ENCODE peak calls at places on chromosomes 13 and 19, in eight cellular contexts. M, P, N, T, V, Y, B and A are unnamed samples. For H3K4me1, the result is how much of the 10 kb centered on the place peaks cover.

GRCh38 chr19:9018163-9018875 is 8.1 kb upstream of the MUC16 start:
- DNase-seq in N (no peak), P (no peak), M (no peak), Y (no peak), V (no peak), T (no peak), B (no peak), A (no peak)

GRCh38 chr19:50432658-50433057 is at the start of gene MYBPC2:
- DNase-seq in B (no peak), V (no peak), M (no peak), Y (no peak), P (peak), T (no peak), N (peak), A (no peak)

GRCh38 chr13:73254827-73255226 is 196.0 kb downstream of the KLF5 start:
- DNase-seq in N (no peak), Y (no peak), M (no peak), T (no peak), V (no peak), B (no peak), P (no peak), A (no peak)

GRCh38 chr19:35905178-35905727 is 2.8 kb downstream of the TYROBP start:
- DNase-seq in M (no peak), Y (no peak), P (no peak), T (no peak), B (no peak), V (no peak), N (no peak), A (no peak)

GRCh38 chr13:44013666-44014291 is 134.1 kb downstream of the LACC1 start:
- DNase-seq in B (no peak), N (no peak), V (no peak), M (no peak), T (peak), P (no peak), Y (no peak), A (no peak)

GRCh38 chr19:8441725-8442544 is 2.8 kb upstream of the HNRNPM start:
- DNase-seq in P (peak), N (peak), M (peak), T (no peak), Y (no peak), V (no peak), B (no peak), A (no peak)

GRCh38 chr19:58317481-58318072 is 9.2 kb upstream of the ZSCAN22 start:
- DNase-seq in P (peak), B (peak), N (peak), V (no peak), M (no peak), Y (no peak), T (no peak), A (no peak)

GRCh38 chr19:17237747-17238706 is 7.7 kb downstream of the NR2F6 start:
- DNase-seq in V (no peak), T (no peak), B (no peak), P (no peak), N (no peak), Y (no peak), M (no peak), A (no peak)

GRCh38 chr19:31515931-31516330 is 166.7 kb upstream of the TSHZ3 start:
- DNase-seq in Y (no peak), M (no peak), N (no peak), P (no peak), V (no peak), B (no peak), T (no peak), A (no peak)

GRCh38 chr13:75685239-75685697 is 49.1 kb downstream of the LMO7 start:
- DNase-seq in T (no peak), Y (no peak), V (no peak), P (peak), M (no peak), N (peak), B (peak), A (no peak)

GRCh38 chr19:55958356-55958755 is 10.7 kb downstream of the NLRP8 start:
- DNase-seq in V (no peak), B (no peak), Y (no peak), T (no peak), M (no peak), P (no peak), N (no peak), A (no peak)

GRCh38 chr19:33047422-33047821 is 17.3 kb downstream of the RHPN2 start:
- DNase-seq in V (no peak), M (no peak), B (no peak), Y (no peak), N (peak), T (no peak), P (no peak), A (no peak)

GRCh38 chr13:84263354-84264069 is 381.2 kb upstream of the SLITRK1 start:
- DNase-seq in Y (no peak), N (no peak), M (no peak), P (no peak), T (no peak), B (no peak), V (no peak), A (no peak)

GRCh38 chr13:48818495-48818961 is 157.2 kb upstream of the FNDC3A start:
- DNase-seq in T (no peak), M (no peak), P (no peak), V (no peak), Y (no peak), N (peak), B (no peak), A (no peak)

GRCh38 chr19:5228490-5228889 is 112.1 kb downstream of the PTPRS start:
- DNase-seq in V (no peak), P (no peak), B (no peak), N (no peak), Y (no peak), M (no peak), T (no peak), A (no peak)

GRCh38 chr13:50352720-50353491 is 337.7 kb downstream of the KCNRG start:
- DNase-seq in V (no peak), B (no peak), P (no peak), Y (no peak), M (no peak), N (no peak), T (no peak), A (no peak)

GRCh38 chr19:23554548-23554947 is 132.5 kb downstream of the ZNF675 start:
- DNase-seq in V (no peak), B (no peak), N (no peak), P (no peak), T (no peak), Y (no peak), M (no peak), A (no peak)

GRCh38 chr19:58499021-58499927 is 12.5 kb downstream of the SLC27A5 start:
- DNase-seq in M (peak), Y (peak), B (peak), N (peak), P (peak), T (peak), V (peak), A (peak)

GRCh38 chr13:41609828-41610227 is 152.5 kb downstream of the RGCC start:
- DNase-seq in T (no peak), M (no peak), B (no peak), Y (no peak), N (no peak), P (no peak), V (no peak), A (no peak)
- H3K27ac ChIP-seq in T (peak), M (peak), B (no peak), Y (no peak), N (no peak), P (no peak), V (no peak), A (peak)

GRCh38 chr19:38666662-38667448 is 19.4 kb downstream of the ACTN4 start:
- DNase-seq in Y (no peak), P (peak), T (peak), M (peak), B (peak), V (no peak), N (no peak), A (no peak)

GRCh38 chr19:38670921-38671398 is 23.5 kb downstream of the ACTN4 start:
- DNase-seq in Y (no peak), P (no peak), T (no peak), V (no peak), M (no peak), N (no peak), B (no peak), A (no peak)

GRCh38 chr19:38667552-38668205 is 20.2 kb downstream of the ACTN4 start:
- DNase-seq in M (no peak), P (no peak), V (no peak), N (no peak), B (no peak), T (no peak), Y (no peak), A (no peak)

GRCh38 chr19:38671654-38672053 is 24.2 kb downstream of the ACTN4 start:
- DNase-seq in N (no peak), P (no peak), T (no peak), M (no peak), V (no peak), B (no peak), Y (no peak), A (no peak)

GRCh38 chr19:38669532-38669931 is 22.1 kb downstream of the ACTN4 start:
- DNase-seq in N (no peak), Y (no peak), M (no peak), B (no peak), T (no peak), P (no peak), V (no peak), A (no peak)
- H3K4me1 ChIP-seq in N (half or more), Y (half or more), M (half or more), B (half or more), T (half or more), P (under half), V (under half), A (half or more)

GRCh38 chr19:2171349-2172145 is 7.8 kb downstream of the DOT1L start:
- DNase-seq in P (peak), B (no peak), V (no peak), T (peak), Y (peak), N (peak), M (peak), A (no peak)
- H3K27ac ChIP-seq in P (no peak), B (peak), V (peak), T (peak), Y (no peak), N (peak), M (peak), A (peak)

GRCh38 chr13:60214213-60215079 is 50.7 kb upstream of the DIAPH3 start:
- DNase-seq in M (no peak), B (no peak), P (no peak), V (no peak), N (no peak), T (no peak), Y (no peak), A (no peak)
- H3K4me1 ChIP-seq in M (under half), B (under half), P (under half), V (under half), N (under half), T (under half), Y (under half), A (under half)

DNA sequence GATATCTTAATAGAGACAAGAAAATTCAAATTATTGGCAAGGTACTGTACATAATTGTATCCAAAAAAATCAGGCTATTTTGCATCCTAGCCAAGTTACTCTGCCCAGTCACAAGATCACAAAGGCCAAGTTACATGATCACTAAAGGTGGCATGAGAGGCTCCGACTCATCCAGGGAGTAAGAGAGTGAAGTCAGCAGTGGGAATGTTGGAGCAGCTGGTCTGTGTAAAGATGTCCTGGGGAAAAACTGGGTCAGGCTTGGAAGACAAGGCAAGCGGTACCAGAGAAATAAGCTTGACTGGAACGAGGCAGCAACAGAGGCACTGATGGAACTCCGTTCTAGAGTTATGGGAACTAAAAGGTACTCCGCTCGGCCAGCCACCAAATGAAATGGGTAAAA is 50.2 kb upstream of the PSG2 start:
- DNase-seq in V (no peak), Y (no peak), B (no peak), N (no peak), T (no peak), M (no peak), P (no peak), A (no peak)
- H3K27ac ChIP-seq in V (no peak), Y (no peak), B (no peak), N (no peak), T (no peak), M (no peak), P (no peak), A (no peak)